ENCODE peak calls at places on chromosomes 4 and X, in five cellular contexts. One of them, this sample, is unnamed.

GRCh38 chrX:16700734-16701133 is 11.7 kb downstream of the CTPS2 start:
- DNase-seq in A549: no peak
- DNase-seq in Caco-2: no peak
- DNase-seq in cardiac muscle cell: no peak
- DNase-seq in mucosa of descending colon: no peak
- DNase-seq in this sample: no peak

GRCh38 chr4:186759990-186760389 is 36.3 kb upstream of the FAT1 start:
- DNase-seq in cardiac muscle cell: no peak
- DNase-seq in mucosa of descending colon: no peak
- DNase-seq in Caco-2: no peak
- DNase-seq in A549: no peak
- DNase-seq in this sample: no peak

GRCh38 chr4:3434891-3435683 is 6.7 kb upstream of the HGFAC start:
- DNase-seq in A549: no peak
- DNase-seq in Caco-2: no peak
- DNase-seq in cardiac muscle cell: no peak
- DNase-seq in mucosa of descending colon: peak; percentile 21
- DNase-seq in this sample: no peak

GRCh38 chrX:120463241-120463640 is 5.9 kb downstream of the LAMP2 start:
- DNase-seq in mucosa of descending colon: no peak
- DNase-seq in A549: peak; percentile 10
- DNase-seq in Caco-2: no peak
- DNase-seq in cardiac muscle cell: peak; percentile 18
- DNase-seq in this sample: peak; percentile 36

GRCh38 chrX:101658661-101659477 is 781 bp downstream of the ARMCX2 start:
- DNase-seq in mucosa of descending colon: peak; percentile 79
- DNase-seq in Caco-2: no peak
- DNase-seq in A549: peak; percentile 24
- DNase-seq in cardiac muscle cell: peak; percentile 64
- DNase-seq in this sample: no peak

GRCh38 chrX:49001521-49002090 is 458 bp downstream of the GRIPAP1 start:
- DNase-seq in mucosa of descending colon: no peak
- DNase-seq in cardiac muscle cell: peak; percentile 31
- DNase-seq in Caco-2: no peak
- DNase-seq in A549: peak; percentile 50
- DNase-seq in this sample: peak; percentile 61

GRCh38 chr4:32435320-32435719 is 1715.2 kb downstream of the PCDH7 start:
- DNase-seq in A549: no peak
- DNase-seq in mucosa of descending colon: no peak
- DNase-seq in cardiac muscle cell: no peak
- DNase-seq in Caco-2: no peak
- DNase-seq in this sample: no peak

GRCh38 chr4:148831945-148832344 is 389.7 kb upstream of the NR3C2 start:
- DNase-seq in Caco-2: no peak
- DNase-seq in cardiac muscle cell: no peak
- DNase-seq in mucosa of descending colon: no peak
- DNase-seq in A549: peak; percentile 3
- DNase-seq in this sample: no peak

GRCh38 chr4:168781884-168782283 is 228.2 kb downstream of the CBR4 start:
- DNase-seq in A549: no peak
- DNase-seq in cardiac muscle cell: no peak
- DNase-seq in Caco-2: no peak
- DNase-seq in mucosa of descending colon: no peak
- DNase-seq in this sample: no peak

GRCh38 chr4:176300565-176300964 is 19.2 kb upstream of the SPCS3 start:
- DNase-seq in mucosa of descending colon: no peak
- DNase-seq in Caco-2: no peak
- DNase-seq in A549: no peak
- DNase-seq in cardiac muscle cell: no peak
- DNase-seq in this sample: no peak

GRCh38 chrX:68072016-68072415 is 361.3 kb downstream of the OPHN1 start:
- DNase-seq in mucosa of descending colon: no peak
- DNase-seq in Caco-2: no peak
- DNase-seq in cardiac muscle cell: no peak
- DNase-seq in A549: no peak
- DNase-seq in this sample: no peak

GRCh38 chr4:80097395-80098177 is 24.6 kb upstream of the ANTXR2 start:
- DNase-seq in mucosa of descending colon: no peak
- DNase-seq in cardiac muscle cell: no peak
- DNase-seq in A549: no peak
- DNase-seq in Caco-2: no peak
- DNase-seq in this sample: no peak

GRCh38 chrX:87140800-87141483 is 376.7 kb upstream of the KLHL4 start:
- DNase-seq in Caco-2: no peak
- DNase-seq in mucosa of descending colon: no peak
- DNase-seq in cardiac muscle cell: no peak
- DNase-seq in A549: no peak
- DNase-seq in this sample: no peak

GRCh38 chr4:48698029-48698901 is 81.8 kb downstream of the FRYL start:
- DNase-seq in mucosa of descending colon: no peak
- DNase-seq in cardiac muscle cell: peak; percentile 28
- DNase-seq in A549: peak; percentile 64
- DNase-seq in Caco-2: no peak
- DNase-seq in this sample: no peak

GRCh38 chr4:69881173-69881773 is 21.3 kb upstream of the SULT1E1 start:
- DNase-seq in mucosa of descending colon: no peak
- DNase-seq in A549: peak; percentile 40
- DNase-seq in cardiac muscle cell: peak; percentile 54
- DNase-seq in Caco-2: peak; percentile 48
- DNase-seq in this sample: peak; percentile 24

GRCh38 chr4:182752158-182752910 is 164.9 kb downstream of the DCTD start:
- DNase-seq in mucosa of descending colon: no peak
- DNase-seq in Caco-2: no peak
- DNase-seq in cardiac muscle cell: no peak
- DNase-seq in A549: no peak
- DNase-seq in this sample: no peak

GRCh38 chr4:169270156-169270809 is 473 bp downstream of the SH3RF1 start:
- DNase-seq in cardiac muscle cell: peak; percentile 65
- DNase-seq in Caco-2: peak; percentile 69
- DNase-seq in A549: peak; percentile 37
- DNase-seq in mucosa of descending colon: peak; percentile 79
- DNase-seq in this sample: peak; percentile 64

GRCh38 chr4:5399790-5400421 is 308.5 kb downstream of the EVC2 start:
- DNase-seq in Caco-2: peak; percentile 13
- DNase-seq in A549: peak; percentile 24
- DNase-seq in cardiac muscle cell: peak; percentile 65
- DNase-seq in mucosa of descending colon: no peak
- DNase-seq in this sample: peak; percentile 14

GRCh38 chrX:24283122-24283789 is 30.6 kb downstream of the SUPT20HL2 start:
- DNase-seq in A549: no peak
- DNase-seq in Caco-2: no peak
- DNase-seq in mucosa of descending colon: no peak
- DNase-seq in cardiac muscle cell: no peak
- DNase-seq in this sample: no peak

GRCh38 chr4:38002451-38003071 is 42.4 kb downstream of the PTTG2 start:
- DNase-seq in cardiac muscle cell: no peak
- DNase-seq in Caco-2: no peak
- DNase-seq in mucosa of descending colon: no peak
- DNase-seq in A549: no peak
- DNase-seq in this sample: peak; percentile 96

GRCh38 chr4:134201216-134202098 is at the start of gene PABPC4L:
- DNase-seq in Caco-2: no peak
- DNase-seq in A549: peak; percentile 19
- DNase-seq in mucosa of descending colon: no peak
- DNase-seq in cardiac muscle cell: peak; percentile 83
- DNase-seq in this sample: peak; percentile 92

GRCh38 chrX:47831788-47832187 is 4.9 kb upstream of the ZNF81 start:
- DNase-seq in A549: peak; percentile 58
- DNase-seq in Caco-2: peak; percentile 53
- DNase-seq in mucosa of descending colon: peak; percentile 60
- DNase-seq in cardiac muscle cell: peak; percentile 53
- DNase-seq in this sample: peak; percentile 66

GRCh38 chrX:40423299-40423698 is 157.5 kb upstream of the ATP6AP2 start:
- DNase-seq in cardiac muscle cell: no peak
- DNase-seq in A549: no peak
- DNase-seq in mucosa of descending colon: no peak
- DNase-seq in Caco-2: no peak
- DNase-seq in this sample: no peak

GRCh38 chrX:25976683-25977310 is 161.3 kb upstream of the MAGEB18 start:
- DNase-seq in mucosa of descending colon: no peak
- DNase-seq in A549: no peak
- DNase-seq in Caco-2: no peak
- DNase-seq in cardiac muscle cell: peak; percentile 11
- DNase-seq in this sample: no peak

GRCh38 chr4:5489260-5489659 is 219.1 kb downstream of the EVC2 start:
- DNase-seq in cardiac muscle cell: no peak
- DNase-seq in mucosa of descending colon: no peak
- DNase-seq in Caco-2: no peak
- DNase-seq in A549: no peak
- DNase-seq in this sample: no peak

GRCh38 chr4:106978046-106978774 is 57.9 kb downstream of the DKK2 start:
- DNase-seq in cardiac muscle cell: no peak
- DNase-seq in Caco-2: no peak
- DNase-seq in mucosa of descending colon: no peak
- DNase-seq in A549: no peak
- DNase-seq in this sample: no peak

GRCh38 chr4:113636877-113637276 is 124.7 kb downstream of the CAMK2D start:
- DNase-seq in A549: no peak
- DNase-seq in mucosa of descending colon: peak; percentile 35
- DNase-seq in cardiac muscle cell: no peak
- DNase-seq in Caco-2: no peak
- DNase-seq in this sample: no peak

GRCh38 chrX:48703642-48704481 is 7.3 kb downstream of the SUV39H1 start:
- DNase-seq in cardiac muscle cell: peak; percentile 59
- DNase-seq in mucosa of descending colon: peak; percentile 34
- DNase-seq in A549: peak; percentile 22
- DNase-seq in Caco-2: peak; percentile 14
- DNase-seq in this sample: no peak

GRCh38 chr4:6128221-6128871 is 72.0 kb downstream of the JAKMIP1 start:
- DNase-seq in A549: no peak
- DNase-seq in mucosa of descending colon: no peak
- DNase-seq in Caco-2: no peak
- DNase-seq in cardiac muscle cell: no peak
- DNase-seq in this sample: no peak

GRCh38 chr4:186855111-186855510 is 131.5 kb upstream of the FAT1 start:
- DNase-seq in mucosa of descending colon: no peak
- DNase-seq in Caco-2: no peak
- DNase-seq in A549: no peak
- DNase-seq in cardiac muscle cell: no peak
- DNase-seq in this sample: no peak

GRCh38 chrX:104391905-104392304 is 137.2 kb upstream of the ESX1 start:
- DNase-seq in Caco-2: no peak
- DNase-seq in cardiac muscle cell: no peak
- DNase-seq in mucosa of descending colon: no peak
- DNase-seq in A549: no peak
- DNase-seq in this sample: no peak

GRCh38 chr4:88616275-88616996 is 24.2 kb downstream of the HERC3 start:
- DNase-seq in cardiac muscle cell: no peak
- DNase-seq in A549: peak; percentile 36
- DNase-seq in Caco-2: no peak
- DNase-seq in mucosa of descending colon: no peak
- DNase-seq in this sample: no peak
- H3K4me1 ChIP-seq in cardiac muscle cell: peaks cover 14% of the 10 kb centered on the region
- H3K4me1 ChIP-seq in A549: peaks cover 71% of the 10 kb centered on the region
- H3K4me1 ChIP-seq in Caco-2: peaks cover 3% of the 10 kb centered on the region
- H3K4me1 ChIP-seq in mucosa of descending colon: peaks cover 6% of the 10 kb centered on the region
- H3K4me1 ChIP-seq in this sample: peaks cover 6% of the 10 kb centered on the region

GRCh38 chr4:7462509-7462971 is 27.8 kb upstream of the PSAPL1 start:
- DNase-seq in Caco-2: peak; percentile 68
- DNase-seq in cardiac muscle cell: peak; percentile 63
- DNase-seq in A549: peak; percentile 37
- DNase-seq in mucosa of descending colon: no peak
- DNase-seq in this sample: no peak

GRCh38 chr4:7464259-7464655 is 29.5 kb upstream of the PSAPL1 start:
- DNase-seq in mucosa of descending colon: no peak
- DNase-seq in cardiac muscle cell: no peak
- DNase-seq in A549: no peak
- DNase-seq in Caco-2: no peak
- DNase-seq in this sample: no peak

GRCh38 chr4:7466215-7466614 is 31.5 kb upstream of the PSAPL1 start:
- DNase-seq in Caco-2: no peak
- DNase-seq in cardiac muscle cell: no peak
- DNase-seq in mucosa of descending colon: no peak
- DNase-seq in A549: no peak
- DNase-seq in this sample: no peak

GRCh38 chr4:7461171-7461570 is 26.4 kb upstream of the PSAPL1 start:
- DNase-seq in mucosa of descending colon: no peak
- DNase-seq in Caco-2: no peak
- DNase-seq in cardiac muscle cell: no peak
- DNase-seq in A549: no peak
- DNase-seq in this sample: no peak

DNA sequence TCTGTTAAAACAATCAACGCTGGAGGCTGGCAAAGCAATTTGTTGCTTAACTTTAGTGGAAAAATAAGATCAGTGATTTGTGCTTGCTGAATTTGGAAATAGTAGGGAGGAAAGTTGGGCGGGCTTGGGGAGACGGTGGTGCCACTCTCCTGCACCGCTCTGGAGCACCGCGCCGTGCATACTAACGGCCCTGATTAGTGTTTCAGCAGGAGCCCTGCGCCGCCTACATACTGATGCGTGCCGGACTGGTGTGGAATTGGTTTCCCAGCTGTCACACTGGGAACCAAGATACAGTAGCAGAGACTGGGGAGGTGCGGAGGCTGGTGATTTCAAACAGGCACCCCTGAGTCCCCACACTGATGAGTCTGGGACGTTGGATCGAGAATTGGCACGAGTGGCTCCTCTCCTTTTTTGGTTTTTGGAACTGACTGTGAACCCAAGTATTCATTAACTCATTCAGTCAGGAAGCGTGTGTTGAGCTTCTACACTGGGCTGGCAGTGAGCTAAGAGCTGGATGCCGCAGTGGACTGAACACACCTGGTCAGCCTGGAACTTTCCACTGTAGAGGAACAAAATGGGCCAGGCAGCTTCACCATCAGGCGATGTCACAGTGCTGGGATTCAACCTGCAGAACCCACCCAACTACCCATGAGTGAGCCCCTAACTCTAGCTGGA is 29.0 kb upstream of the PSAPL1 start:
- DNase-seq in A549: no peak
- DNase-seq in cardiac muscle cell: no peak
- DNase-seq in mucosa of descending colon: no peak
- DNase-seq in Caco-2: no peak
- DNase-seq in this sample: no peak
- H3K4me1 ChIP-seq in A549: peaks cover 4% of the 10 kb centered on the region
- H3K4me1 ChIP-seq in cardiac muscle cell: no peaks in the 10 kb centered on the region
- H3K4me1 ChIP-seq in mucosa of descending colon: no peaks in the 10 kb centered on the region
- H3K4me1 ChIP-seq in Caco-2: no peaks in the 10 kb centered on the region
- H3K4me1 ChIP-seq in this sample: no peaks in the 10 kb centered on the region

GRCh38 chr4:139078926-139079325 is 63.3 kb downstream of the NOCT start:
- DNase-seq in A549: no peak
- DNase-seq in Caco-2: no peak
- DNase-seq in cardiac muscle cell: no peak
- DNase-seq in mucosa of descending colon: no peak
- DNase-seq in this sample: no peak

GRCh38 chr4:139082750-139083532 is 67.4 kb downstream of the NOCT start:
- DNase-seq in mucosa of descending colon: peak; percentile 96
- DNase-seq in A549: peak; percentile 96
- DNase-seq in cardiac muscle cell: peak; percentile 97
- DNase-seq in Caco-2: peak; percentile 95
- DNase-seq in this sample: peak; percentile 98

GRCh38 chr4:139076016-139076744 is 60.6 kb downstream of the NOCT start:
- DNase-seq in cardiac muscle cell: peak; percentile 77
- DNase-seq in Caco-2: no peak
- DNase-seq in mucosa of descending colon: no peak
- DNase-seq in A549: no peak
- DNase-seq in this sample: no peak

GRCh38 chr4:139077567-139078355 is 62.2 kb downstream of the NOCT start:
- DNase-seq in mucosa of descending colon: no peak
- DNase-seq in cardiac muscle cell: no peak
- DNase-seq in Caco-2: no peak
- DNase-seq in A549: no peak
- DNase-seq in this sample: no peak
- H3K4me1 ChIP-seq in mucosa of descending colon: peaks cover 16% of the 10 kb centered on the region
- H3K4me1 ChIP-seq in cardiac muscle cell: peaks cover 52% of the 10 kb centered on the region
- H3K4me1 ChIP-seq in Caco-2: peaks cover 6% of the 10 kb centered on the region
- H3K4me1 ChIP-seq in A549: peaks cover 31% of the 10 kb centered on the region
- H3K4me1 ChIP-seq in this sample: peaks cover 37% of the 10 kb centered on the region

GRCh38 chr4:77072195-77072753 is 3.5 kb downstream of the CCNI start:
- DNase-seq in mucosa of descending colon: no peak
- DNase-seq in cardiac muscle cell: no peak
- DNase-seq in A549: no peak
- DNase-seq in Caco-2: peak; percentile 59
- DNase-seq in this sample: no peak
- H3K4me1 ChIP-seq in mucosa of descending colon: peaks cover 24% of the 10 kb centered on the region
- H3K4me1 ChIP-seq in cardiac muscle cell: peaks cover 24% of the 10 kb centered on the region
- H3K4me1 ChIP-seq in A549: peaks cover 26% of the 10 kb centered on the region
- H3K4me1 ChIP-seq in Caco-2: peaks cover 20% of the 10 kb centered on the region
- H3K4me1 ChIP-seq in this sample: peaks cover 17% of the 10 kb centered on the region

This sample was measured in HAP-1.